ENCODE peak calls at places on chromosome 12, in nine cellular contexts. G is cardiac fibroblast; J is CD8-positive, alpha-beta T cell; T is caudate nucleus; Y is left cardiac atrium; P is activated effector memory CD4-positive, alpha-beta T cell treated with anti-CD3 and anti-CD28 coated beads, Interleukin-2, amount 50 U/mL, for 16 hours; L is GM03348; Z is upper lobe of right lung; U is CD4-positive, CD25-positive, alpha-beta regulatory T cell. R is an unnamed sample.

GRCh38 chr12:31570880-31571279 is 20.1 kb downstream of the DENND5B start:
- DNase-seq in L (no peak), T (no peak), J (no peak), Y (no peak), G (peak; percentile 25), U (no peak), Z (no peak), P (no peak), R (no peak)

GRCh38 chr12:33752854-33753253 is 269.4 kb upstream of the ALG10 start:
- DNase-seq in J (no peak), T (no peak), U (no peak), P (no peak), G (no peak), Z (no peak), L (no peak), Y (no peak), R (no peak)

GRCh38 chr12:52808573-52809160 is 5.2 kb downstream of the KRT4 start:
- DNase-seq in P (no peak), L (no peak), J (no peak), G (no peak), Y (no peak), Z (peak; percentile 48), U (no peak), T (no peak), R (no peak)

GRCh38 chr12:24073170-24073810 is 123.8 kb upstream of the SOX5 start:
- DNase-seq in P (no peak), J (no peak), L (no peak), T (no peak), Y (no peak), Z (no peak), U (no peak), G (no peak), R (no peak)

GRCh38 chr12:122984612-122985358 is 4.3 kb downstream of the ARL6IP4 start:
- DNase-seq in T (peak; percentile 35), Z (no peak), L (no peak), U (no peak), J (no peak), G (peak; percentile 29), Y (peak; percentile 59), P (no peak), R (peak; percentile 42)

GRCh38 chr12:84508325-84508861 is 404.2 kb downstream of the SLC6A15 start:
- DNase-seq in U (no peak), J (no peak), Z (no peak), G (peak; percentile 64), L (peak; percentile 72), Y (peak; percentile 23), T (no peak), P (no peak), R (peak; percentile 16)

GRCh38 chr12:96239711-96240234 is 45.6 kb downstream of the ELK3 start:
- DNase-seq in J (no peak), G (peak; percentile 70), L (peak; percentile 42), Y (peak; percentile 71), T (no peak), P (no peak), Z (no peak), U (no peak), R (no peak)

GRCh38 chr12:116864371-116865160 is 16.7 kb downstream of the HRK start:
- DNase-seq in Z (no peak), Y (no peak), U (no peak), J (no peak), P (no peak), T (no peak), L (peak; percentile 72), G (peak; percentile 51), R (peak; percentile 50)

GRCh38 chr12:52810554-52810953 is 3.4 kb downstream of the KRT4 start:
- DNase-seq in J (no peak), L (no peak), P (no peak), T (no peak), Z (no peak), Y (no peak), G (no peak), U (no peak), R (no peak)

GRCh38 chr12:104478396-104479140 is 21.8 kb downstream of the CHST11 start:
- DNase-seq in J (peak; percentile 48), T (no peak), U (peak; percentile 86), L (no peak), G (peak; percentile 38), Y (no peak), Z (no peak), P (peak; percentile 69), R (no peak)

GRCh38 chr12:75765170-75766059 is 254.0 kb upstream of the KRR1 start:
- DNase-seq in T (no peak), Y (no peak), Z (no peak), U (no peak), J (no peak), P (no peak), G (no peak), L (no peak), R (no peak)

GRCh38 chr12:15956413-15957185 is 45.5 kb downstream of the DERA start:
- DNase-seq in G (no peak), T (no peak), U (no peak), L (no peak), P (no peak), Z (no peak), Y (no peak), J (no peak), R (no peak)